ENCODE peak calls at places on chromosomes 5 and 9, in seven cellular contexts. D is SK-N-SH; E is CD8-positive, alpha-beta T cell; H is GM23338; O is right cardiac atrium; S is A549; I is CD8-positive, alpha-beta memory T cell. W is an unnamed sample.

GRCh38 chr9:127568971-127569818 is 42.9 kb upstream of the STXBP1 start:
- DNase-seq in D (peak), E (peak), H (peak), O (peak), S (peak), I (peak), W (peak)

GRCh38 chr9:37582548-37583157 is 6.5 kb upstream of the FBXO10 start:
- DNase-seq in D (no peak), E (no peak), H (peak), O (no peak), S (peak), I (no peak), W (no peak)

GRCh38 chr5:61357745-61358144 is 25.7 kb downstream of the ZSWIM6 start:
- DNase-seq in D (no peak), E (no peak), H (peak), O (no peak), S (peak), I (no peak), W (no peak)

GRCh38 chr5:131242728-131243255 is 21.1 kb upstream of the CDC42SE2 start:
- DNase-seq in D (no peak), E (no peak), H (no peak), O (no peak), S (peak), I (no peak), W (no peak)

GRCh38 chr5:158170060-158170459 is 311.1 kb upstream of the CLINT1 start:
- DNase-seq in D (no peak), E (no peak), H (no peak), O (no peak), S (peak), I (no peak), W (no peak)

GRCh38 chr9:90057361-90057760 is 452.5 kb downstream of the GADD45G start:
- DNase-seq in D (no peak), E (no peak), H (no peak), O (no peak), S (no peak), I (no peak), W (no peak)

GRCh38 chr5:18807256-18808193 is 1173.3 kb downstream of the TAF11L14 start:
- DNase-seq in D (no peak), E (no peak), H (no peak), O (no peak), S (no peak), I (no peak), W (no peak)

GRCh38 chr5:137649228-137649890 is 86.5 kb downstream of the KLHL3 start:
- DNase-seq in D (no peak), E (no peak), H (no peak), O (no peak), S (no peak), I (no peak), W (no peak)

GRCh38 chr5:84374568-84374967 is 10.1 kb downstream of the EDIL3 start:
- DNase-seq in D (no peak), E (no peak), H (no peak), O (no peak), S (no peak), I (no peak), W (no peak)

GRCh38 chr5:5063533-5063953 is 76.6 kb upstream of the ADAMTS16 start:
- DNase-seq in D (peak), E (no peak), H (peak), O (no peak), S (peak), I (no peak), W (no peak)

GRCh38 chr9:38025166-38025565 is 43.9 kb downstream of the SHB start:
- DNase-seq in D (no peak), E (no peak), H (peak), O (no peak), S (no peak), I (no peak), W (no peak)

GRCh38 chr9:109232449-109232848 is 65.4 kb upstream of the FRRS1L start:
- DNase-seq in D (no peak), E (no peak), H (no peak), O (no peak), S (no peak), I (no peak), W (no peak)

GRCh38 chr5:77157732-77158532 is 52.5 kb upstream of the PDE8B start:
- DNase-seq in D (no peak), E (no peak), H (no peak), O (no peak), S (no peak), I (no peak), W (no peak)

GRCh38 chr9:135669616-135670285 is 6.6 kb downstream of the LCN9 start:
- DNase-seq in D (peak), E (no peak), H (no peak), O (no peak), S (no peak), I (peak), W (no peak)

GRCh38 chr5:140725799-140726471 is 25.7 kb downstream of the ZMAT2 start:
- DNase-seq in D (peak), E (peak), H (peak), O (peak), S (peak), I (peak), W (peak)

GRCh38 chr5:64502181-64502580 is 3.6 kb upstream of the RGS7BP start:
- DNase-seq in D (no peak), E (no peak), H (peak), O (no peak), S (no peak), I (no peak), W (no peak)

GRCh38 chr5:157283434-157283833 is 17.5 kb downstream of the CYFIP2 start:
- DNase-seq in D (no peak), E (no peak), H (no peak), O (no peak), S (no peak), I (no peak), W (no peak)

GRCh38 chr5:124907098-124907644 is 160.7 kb upstream of the ZNF608 start:
- DNase-seq in D (no peak), E (no peak), H (no peak), O (peak), S (no peak), I (no peak), W (no peak)

GRCh38 chr5:14118551-14119320 is 24.4 kb upstream of the TRIO start:
- DNase-seq in D (no peak), E (no peak), H (peak), O (peak), S (no peak), I (no peak), W (no peak)

GRCh38 chr5:65034029-65034781 is 265.5 kb downstream of the CWC27 start:
- DNase-seq in D (no peak), E (no peak), H (peak), O (peak), S (no peak), I (no peak), W (no peak)

GRCh38 chr9:5832093-5832542 is 799 bp downstream of the ERMP1 start:
- DNase-seq in D (no peak), E (no peak), H (no peak), O (no peak), S (no peak), I (no peak), W (peak)

GRCh38 chr5:174545926-174546325 is 178.5 kb upstream of the MSX2 start:
- DNase-seq in D (no peak), E (no peak), H (no peak), O (no peak), S (no peak), I (no peak), W (no peak)

GRCh38 chr5:60490597-60491166 is 209.3 kb downstream of the DEPDC1B start:
- DNase-seq in D (no peak), E (no peak), H (no peak), O (no peak), S (no peak), I (no peak), W (no peak)

GRCh38 chr9:88535226-88535931 is 401 bp downstream of the NXNL2 start:
- DNase-seq in D (peak), E (no peak), H (peak), O (peak), S (peak), I (no peak), W (no peak)

GRCh38 chr5:31408814-31409213 is 123.1 kb downstream of the DROSHA start:
- DNase-seq in D (no peak), E (no peak), H (no peak), O (no peak), S (no peak), I (no peak), W (no peak)

GRCh38 chr5:54533541-54534179 is 16.1 kb downstream of the SNX18 start:
- DNase-seq in D (no peak), E (no peak), H (peak), O (no peak), S (no peak), I (no peak), W (peak)
- H3K27ac ChIP-seq in D (no peak), E (no peak), H (peak), O (peak), S (no peak), I (no peak), W (peak)

GRCh38 chr5:171481791-171482536 is 62.5 kb downstream of the FGF18 start:
- DNase-seq in D (no peak), E (no peak), H (no peak), O (peak), S (no peak), I (no peak), W (peak)
- H3K27ac ChIP-seq in D (no peak), E (no peak), H (no peak), O (no peak), S (no peak), I (no peak), W (no peak)

GRCh38 chr9:121718501-121718900 is 67.1 kb downstream of the DAB2IP start:
- DNase-seq in D (no peak), E (no peak), H (peak), O (no peak), S (no peak), I (no peak), W (no peak)
- H3K27ac ChIP-seq in D (no peak), E (no peak), H (peak), O (no peak), S (no peak), I (no peak), W (no peak)

DNA sequence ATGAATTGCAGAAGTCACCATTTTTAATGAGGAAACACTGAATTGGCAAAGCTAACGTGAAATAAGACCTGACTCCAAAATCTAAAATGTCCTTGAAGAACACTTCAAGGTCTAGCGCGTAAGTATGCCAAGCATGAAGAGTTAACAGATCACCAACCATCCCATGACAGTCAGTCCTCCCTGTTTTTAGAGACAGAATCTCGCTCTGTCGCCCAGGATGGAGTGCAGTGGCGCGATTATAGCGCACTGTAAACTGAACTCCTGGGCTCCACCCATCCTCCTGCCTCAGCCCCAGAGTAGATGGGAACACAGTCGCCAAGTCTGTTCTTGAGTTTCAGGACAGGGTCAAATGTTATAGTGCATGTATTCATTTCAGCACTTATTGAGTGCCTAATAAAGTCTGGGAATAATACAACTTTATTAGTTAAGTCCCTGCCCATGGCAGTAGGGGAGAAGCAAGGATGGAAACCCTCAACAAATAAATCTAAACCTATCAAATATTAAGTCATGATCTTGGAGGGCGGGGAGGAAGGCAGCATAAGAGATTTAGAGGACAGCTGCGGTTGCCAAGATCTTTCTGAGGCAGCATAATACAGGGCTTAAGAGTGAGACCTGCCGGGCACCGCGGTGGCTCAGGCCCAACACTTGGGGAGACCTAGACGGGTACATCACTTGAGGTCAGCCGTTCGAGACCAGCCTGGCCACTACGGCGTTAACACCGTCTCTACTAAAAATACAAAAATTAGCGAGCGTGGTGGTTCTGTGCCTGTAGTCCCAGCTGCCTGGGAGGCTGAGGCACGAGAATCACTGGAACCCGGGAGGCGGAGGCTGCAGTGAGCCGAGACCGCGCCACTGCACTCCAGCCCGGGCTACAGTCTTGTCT is 1.1 kb downstream of the ATPSCKMT start:
- DNase-seq in D (no peak), E (no peak), H (no peak), O (peak), S (no peak), I (no peak), W (no peak)
- H3K27ac ChIP-seq in D (peak), E (no peak), H (peak), O (peak), S (peak), I (peak), W (peak)

GRCh38 chr5:42950091-42950465 is 90.0 kb downstream of the ANXA2R start:
- DNase-seq in D (no peak), E (no peak), H (no peak), O (no peak), S (no peak), I (no peak), W (no peak)

GRCh38 chr5:42950466-42951168 is 89.5 kb downstream of the ANXA2R start:
- DNase-seq in D (peak), E (peak), H (peak), O (peak), S (peak), I (peak), W (peak)

GRCh38 chr5:42951169-42951846 is 88.8 kb downstream of the ANXA2R start:
- DNase-seq in D (peak), E (peak), H (peak), O (peak), S (no peak), I (peak), W (no peak)

GRCh38 chr5:42949348-42950090 is 90.6 kb downstream of the ANXA2R start:
- DNase-seq in D (peak), E (peak), H (peak), O (peak), S (peak), I (peak), W (no peak)

GRCh38 chr5:42948961-42949347 is 91.2 kb downstream of the ANXA2R start:
- DNase-seq in D (no peak), E (no peak), H (no peak), O (no peak), S (no peak), I (no peak), W (no peak)
- H3K27ac ChIP-seq in D (peak), E (peak), H (no peak), O (peak), S (peak), I (peak), W (peak)

DNA sequence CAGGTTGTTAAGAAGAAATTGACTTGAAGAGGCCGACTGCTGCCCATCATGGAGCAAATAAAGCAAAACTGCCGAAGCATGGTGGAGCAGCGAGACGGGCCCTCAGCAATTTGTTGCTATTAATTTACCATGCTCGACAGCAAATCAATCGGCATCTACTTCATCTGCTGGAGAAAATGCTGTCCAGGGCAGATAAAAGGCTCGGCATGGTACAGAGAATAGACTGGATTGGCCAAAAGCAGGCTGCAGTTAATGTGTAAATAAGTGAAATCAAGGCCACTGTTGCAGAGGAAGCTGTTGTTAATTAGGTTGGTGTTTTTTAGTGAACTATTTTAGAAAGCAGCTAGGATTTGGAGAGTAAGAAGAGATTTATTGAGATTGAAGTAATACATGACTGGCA is 8.3 kb downstream of the TLE4 start:
- DNase-seq in D (no peak), E (no peak), H (no peak), O (no peak), S (no peak), I (no peak), W (no peak)
- H3K27ac ChIP-seq in D (no peak), E (no peak), H (no peak), O (no peak), S (no peak), I (no peak), W (no peak)

GRCh38 chr9:69895185-69895584 is 74.6 kb downstream of the CFAP95 start:
- DNase-seq in D (no peak), E (no peak), H (no peak), O (no peak), S (peak), I (no peak), W (no peak)

GRCh38 chr9:69895659-69896058 is 75.0 kb downstream of the CFAP95 start:
- DNase-seq in D (no peak), E (no peak), H (no peak), O (peak), S (peak), I (no peak), W (no peak)

GRCh38 chr9:69898714-69899209 is 78.1 kb downstream of the CFAP95 start:
- DNase-seq in D (no peak), E (no peak), H (no peak), O (no peak), S (peak), I (no peak), W (no peak)

GRCh38 chr9:69900406-69900805 is 79.8 kb downstream of the CFAP95 start:
- DNase-seq in D (no peak), E (no peak), H (no peak), O (no peak), S (no peak), I (no peak), W (no peak)

DNA sequence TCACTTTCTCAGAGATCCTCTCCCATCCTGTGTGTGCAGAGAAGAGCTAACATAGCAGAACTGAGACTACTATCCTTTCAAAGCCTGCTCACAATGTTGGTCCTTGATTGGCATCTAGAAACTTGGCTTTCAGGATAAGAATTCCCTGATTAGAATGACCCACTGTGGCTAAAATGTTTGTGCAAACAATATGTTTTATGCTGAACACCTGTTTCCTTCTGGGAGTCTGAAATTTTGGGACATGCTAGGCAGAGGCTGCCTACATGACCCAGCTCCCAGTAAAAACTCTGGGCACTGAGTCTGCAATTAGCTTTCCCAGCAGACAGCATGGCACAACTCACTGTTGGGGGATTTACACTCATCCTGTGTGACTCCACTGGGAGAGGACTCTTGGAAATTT is 78.9 kb downstream of the CFAP95 start:
- DNase-seq in D (no peak), E (no peak), H (no peak), O (no peak), S (no peak), I (no peak), W (no peak)
- H3K27ac ChIP-seq in D (peak), E (no peak), H (no peak), O (no peak), S (peak), I (no peak), W (no peak)

GRCh38 chr9:133513214-133514088 is 11.3 kb downstream of the MYMK start:
- DNase-seq in D (peak), E (no peak), H (no peak), O (peak), S (no peak), I (no peak), W (no peak)
- H3K27ac ChIP-seq in D (no peak), E (no peak), H (no peak), O (peak), S (no peak), I (no peak), W (no peak)

GRCh38 chr9:129136446-129137049 is 25.3 kb downstream of the PTPA start:
- DNase-seq in D (no peak), E (no peak), H (no peak), O (no peak), S (no peak), I (no peak), W (no peak)

GRCh38 chr9:129131300-129132145 is 20.3 kb downstream of the PTPA start:
- DNase-seq in D (peak), E (peak), H (peak), O (peak), S (peak), I (peak), W (peak)

GRCh38 chr9:129130791-129131190 is 19.6 kb downstream of the PTPA start:
- DNase-seq in D (no peak), E (no peak), H (no peak), O (no peak), S (no peak), I (no peak), W (no peak)

GRCh38 chr9:129135476-129135875 is 24.3 kb downstream of the PTPA start:
- DNase-seq in D (no peak), E (no peak), H (no peak), O (no peak), S (no peak), I (no peak), W (no peak)

GRCh38 chr9:129133067-129133466 is 21.9 kb downstream of the PTPA start:
- DNase-seq in D (no peak), E (no peak), H (no peak), O (peak), S (no peak), I (no peak), W (no peak)
- H3K27ac ChIP-seq in D (no peak), E (no peak), H (no peak), O (no peak), S (no peak), I (no peak), W (no peak)

GRCh38 chr5:107484261-107484660 is 186.5 kb downstream of the EFNA5 start:
- DNase-seq in D (no peak), E (no peak), H (no peak), O (no peak), S (no peak), I (no peak), W (no peak)

GRCh38 chr5:107483625-107484024 is 187.1 kb downstream of the EFNA5 start:
- DNase-seq in D (no peak), E (no peak), H (no peak), O (no peak), S (no peak), I (no peak), W (no peak)

GRCh38 chr5:107487056-107487461 is 183.7 kb downstream of the EFNA5 start:
- DNase-seq in D (no peak), E (no peak), H (no peak), O (no peak), S (no peak), I (no peak), W (no peak)

GRCh38 chr5:107486489-107486888 is 184.2 kb downstream of the EFNA5 start:
- DNase-seq in D (no peak), E (no peak), H (no peak), O (no peak), S (no peak), I (peak), W (no peak)

DNA sequence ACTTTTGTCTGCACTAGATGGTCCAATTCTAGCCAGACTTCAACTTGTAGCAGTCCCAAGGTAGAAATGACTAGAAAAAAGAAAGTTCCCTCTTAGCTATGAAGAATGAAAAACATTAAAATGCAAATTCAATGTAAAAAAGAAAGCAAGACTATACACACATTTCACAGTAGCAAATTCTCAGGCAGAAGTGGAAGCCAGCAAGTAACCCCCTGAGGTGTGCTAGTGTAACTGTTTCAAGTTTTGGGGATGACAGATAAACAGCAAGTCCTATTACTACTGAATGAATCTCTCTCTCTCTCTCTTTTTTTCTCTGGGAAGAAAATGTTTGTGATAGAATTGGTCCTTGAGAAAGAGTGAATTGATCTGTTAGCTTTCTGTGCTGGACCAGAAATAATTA is 185.6 kb downstream of the EFNA5 start:
- DNase-seq in D (no peak), E (no peak), H (no peak), O (no peak), S (no peak), I (no peak), W (no peak)
- H3K27ac ChIP-seq in D (no peak), E (no peak), H (no peak), O (no peak), S (no peak), I (no peak), W (no peak)

W was measured in testis.